ENCODE peak calls at places on chromosomes 16 and 17, in ten cellular contexts. Q is neural progenitor cell; L is NCI-H1092 treated with DMSO at 0.1 percent for 48 hours; I is RWPE2; H is OCI-LY7; T is lung; C is thoracic aorta; M is activated T-helper 1 cell treated with anti-CD3 and anti-CD28 coated beads, Interleukin-2, amount 50 U/mL, for 16 hours; A is brain microvascular endothelial cell; F is naive thymus-derived CD8-positive, alpha-beta T cell. O is an unnamed sample.

GRCh38 chr17:21295036-21295952 is 10.8 kb downstream of the MAP2K3 start:
- DNase-seq in L (no peak), H (no peak), C (no peak), T (no peak), A (no peak), M (no peak), F (no peak), I (no peak), Q (no peak), O (no peak)

GRCh38 chr17:69500911-69501429 is 86.5 kb downstream of the MAP2K6 start:
- DNase-seq in C (no peak), A (no peak), F (no peak), Q (no peak), I (no peak), L (peak; percentile 96), H (no peak), T (no peak), M (no peak), O (no peak)

GRCh38 chr17:45388604-45389325 is 43.9 kb downstream of the ARHGAP27 start:
- DNase-seq in L (no peak), C (no peak), Q (no peak), F (no peak), M (no peak), H (no peak), T (no peak), I (no peak), A (peak; percentile 19), O (peak; percentile 47)

GRCh38 chr16:29644338-29644857 is 18.6 kb upstream of the SPN start:
- DNase-seq in L (no peak), H (no peak), F (no peak), A (no peak), M (no peak), Q (no peak), T (no peak), I (no peak), C (no peak), O (no peak)

GRCh38 chr16:57775661-57776469 is 26.4 kb downstream of the KIFC3 start:
- DNase-seq in A (peak; percentile 34), T (no peak), L (peak; percentile 50), M (no peak), C (no peak), I (no peak), Q (peak; percentile 95), H (no peak), F (no peak), O (no peak)

GRCh38 chr17:15009087-15009486 is 256.0 kb downstream of the PMP22 start:
- DNase-seq in L (no peak), A (no peak), Q (no peak), F (no peak), T (no peak), H (no peak), I (no peak), M (no peak), C (no peak), O (no peak)

GRCh38 chr16:59591480-59591879 is 857.4 kb upstream of the GOT2 start:
- DNase-seq in M (no peak), C (no peak), L (no peak), T (no peak), Q (no peak), F (no peak), I (no peak), H (no peak), A (no peak), O (no peak)

GRCh38 chr17:65696739-65697394 is 135.4 kb upstream of the AXIN2 start:
- DNase-seq in I (no peak), T (no peak), L (no peak), H (no peak), A (peak; percentile 61), Q (no peak), M (no peak), F (no peak), C (no peak), O (peak; percentile 58)

GRCh38 chr17:66250686-66251085 is 21.5 kb upstream of the APOH start:
- DNase-seq in I (no peak), C (no peak), Q (no peak), L (no peak), M (no peak), H (no peak), A (no peak), T (no peak), F (no peak), O (no peak)

GRCh38 chr17:27085517-27085916 is 208.4 kb upstream of the WSB1 start:
- DNase-seq in L (no peak), Q (no peak), H (no peak), C (no peak), I (no peak), A (no peak), T (no peak), M (no peak), F (no peak), O (no peak)